ENCODE peak calls at places on chromosomes 6 and 20, in five cellular contexts. N is K562, A is astrocyte of the cerebellum, Y is Peyer's patch, X is HepG2. R is an unnamed sample.

GRCh38 chr20:9180480-9181257 is 111.8 kb downstream of the PLCB4 start:
- DNase-seq in A (no peak), X (no peak), Y (no peak), N (no peak), R (no peak)

GRCh38 chr6:68951350-68951749 is 316.3 kb downstream of the ADGRB3 start:
- DNase-seq in X (no peak), A (no peak), N (no peak), Y (no peak), R (no peak)

GRCh38 chr20:46084805-46085792 is 4.7 kb downstream of the NCOA5 start:
- DNase-seq in X (peak), Y (no peak), A (no peak), N (peak), R (no peak)

GRCh38 chr20:37518606-37519507 is 2.2 kb upstream of the NNAT start:
- DNase-seq in X (no peak), N (no peak), Y (no peak), A (no peak), R (no peak)

GRCh38 chr20:8132632-8133587 is 844 bp downstream of the PLCB1 start:
- DNase-seq in N (no peak), X (no peak), A (no peak), Y (no peak), R (peak)

GRCh38 chr6:76940186-76940585 is 523.1 kb downstream of the HTR1B start:
- DNase-seq in X (no peak), N (no peak), A (no peak), Y (no peak), R (no peak)

GRCh38 chr20:3612795-3613560 is 50.2 kb downstream of the GFRA4 start:
- DNase-seq in X (no peak), N (no peak), A (no peak), Y (no peak), R (no peak)

GRCh38 chr6:71855406-71855805 is 30.9 kb upstream of the RIMS1 start:
- DNase-seq in A (no peak), N (no peak), Y (no peak), X (peak), R (no peak)

GRCh38 chr20:25191051-25191450 is 4.5 kb upstream of the ENTPD6 start:
- DNase-seq in N (no peak), X (no peak), Y (no peak), A (no peak), R (no peak)

GRCh38 chr6:140960566-140960965 is 1172.2 kb upstream of the GJE1 start:
- DNase-seq in Y (no peak), A (no peak), X (no peak), N (no peak), R (no peak)

GRCh38 chr6:143176090-143177021 is 115.7 kb downstream of the AIG1 start:
- DNase-seq in Y (no peak), A (peak), N (no peak), X (no peak), R (no peak)
- TF ChIP-seq CTCF in Y (no peak), A (peak), N (peak), X (peak), R (no peak)

DNA sequence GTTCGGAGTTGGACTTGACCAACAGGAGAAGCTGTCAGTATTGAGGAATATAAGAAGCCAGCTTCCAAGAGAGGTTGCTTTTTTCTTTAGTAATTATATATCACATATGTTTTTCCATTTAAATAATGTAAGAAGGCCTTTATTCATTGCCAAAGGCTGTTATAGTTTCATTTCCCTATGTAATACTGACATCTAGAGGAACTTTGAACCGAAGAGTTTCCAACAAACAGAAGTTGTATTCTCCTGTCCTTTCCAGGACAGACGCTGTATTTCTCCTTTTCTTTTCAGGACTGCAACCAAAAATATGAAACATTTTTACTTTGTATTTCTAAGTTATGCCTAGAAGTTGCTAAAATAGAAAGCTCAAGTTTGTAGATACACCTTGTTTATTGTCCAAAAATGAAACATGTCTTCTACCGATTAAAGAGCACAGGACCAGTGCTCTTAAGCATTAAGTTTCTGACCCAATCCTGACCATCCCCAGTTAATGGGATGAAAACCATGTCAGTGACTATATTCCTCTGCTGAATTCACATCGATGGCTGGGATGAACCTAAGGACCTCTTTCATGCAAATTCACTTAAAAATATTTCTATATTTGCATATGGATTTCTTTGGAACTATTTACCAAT is 55.1 kb downstream of the MYLK4 start:
- DNase-seq in Y (no peak), N (no peak), X (peak), A (peak), R (no peak)
- TF ChIP-seq CTCF in Y (peak), N (peak), X (peak), A (peak), R (no peak)

GRCh38 chr6:85450578-85450884 is 648 bp downstream of the NT5E start:
- DNase-seq in X (no peak), A (no peak), N (no peak), Y (no peak), R (no peak)
- TF ChIP-seq CTCF in X (peak), A (peak), N (no peak), Y (no peak), R (no peak)

GRCh38 chr6:29602564-29603361 is 17.8 kb downstream of the OR2H2 start:
- DNase-seq in N (peak), A (no peak), Y (no peak), X (peak), R (no peak)
- TF ChIP-seq CTCF in N (peak), A (peak), Y (no peak), X (peak), R (no peak)

GRCh38 chr20:62477669-62478450 is 2.1 kb upstream of the GATA5 start:
- DNase-seq in A (no peak), N (no peak), Y (no peak), X (no peak), R (no peak)
- TF ChIP-seq CTCF in A (no peak), N (peak), Y (no peak), X (peak), R (no peak)

GRCh38 chr6:5936611-5937010 is 70.1 kb downstream of the NRN1 start:
- DNase-seq in X (no peak), Y (no peak), N (no peak), A (peak), R (no peak)

GRCh38 chr6:5937516-5937915 is 69.2 kb downstream of the NRN1 start:
- DNase-seq in N (no peak), A (no peak), X (no peak), Y (no peak), R (no peak)

GRCh38 chr6:5938934-5939333 is 67.8 kb downstream of the NRN1 start:
- DNase-seq in N (no peak), A (no peak), X (no peak), Y (no peak), R (no peak)

GRCh38 chr6:5936140-5936539 is 70.6 kb downstream of the NRN1 start:
- DNase-seq in X (no peak), N (no peak), Y (no peak), A (no peak), R (no peak)

DNA sequence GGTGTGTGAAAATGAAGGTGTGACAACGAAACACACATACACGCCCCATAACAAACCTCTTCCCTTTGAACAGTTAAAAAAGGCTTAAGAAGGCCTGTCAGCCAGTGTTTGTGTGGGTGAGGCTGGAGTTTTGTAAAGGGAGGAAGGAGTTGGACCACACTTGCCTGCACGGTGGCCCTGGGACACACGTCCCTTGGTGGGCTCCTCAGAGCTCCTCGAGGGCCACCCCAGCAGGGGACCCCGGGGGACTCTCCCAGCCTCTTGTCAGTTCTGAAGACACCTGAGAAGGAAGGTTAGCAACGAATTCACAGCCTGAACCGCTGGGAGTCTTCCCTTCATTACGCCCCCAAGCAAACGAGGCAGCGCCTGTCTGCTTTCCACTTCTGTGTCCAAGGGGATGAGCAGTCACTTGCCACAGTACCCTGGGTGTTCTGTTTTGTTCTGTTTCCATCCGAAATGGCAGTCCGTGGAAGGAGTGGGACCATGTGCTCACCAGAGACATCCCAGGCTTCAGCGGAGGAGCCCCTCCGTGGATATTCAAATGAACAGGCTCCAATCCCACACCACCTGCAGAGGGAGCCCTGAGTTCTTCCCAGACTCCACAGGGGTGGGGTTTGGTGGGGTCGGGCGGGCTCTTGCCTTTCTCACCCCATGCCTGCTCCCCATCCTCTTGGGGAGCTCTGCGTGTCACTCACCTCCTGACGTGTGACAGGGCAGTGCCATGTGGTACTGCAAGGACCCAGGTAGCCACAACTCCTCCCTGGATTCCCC is 68.6 kb downstream of the NRN1 start:
- DNase-seq in A (no peak), Y (no peak), X (no peak), N (peak), R (no peak)
- TF ChIP-seq CTCF in A (no peak), Y (no peak), X (peak), N (peak), R (no peak)

DNA sequence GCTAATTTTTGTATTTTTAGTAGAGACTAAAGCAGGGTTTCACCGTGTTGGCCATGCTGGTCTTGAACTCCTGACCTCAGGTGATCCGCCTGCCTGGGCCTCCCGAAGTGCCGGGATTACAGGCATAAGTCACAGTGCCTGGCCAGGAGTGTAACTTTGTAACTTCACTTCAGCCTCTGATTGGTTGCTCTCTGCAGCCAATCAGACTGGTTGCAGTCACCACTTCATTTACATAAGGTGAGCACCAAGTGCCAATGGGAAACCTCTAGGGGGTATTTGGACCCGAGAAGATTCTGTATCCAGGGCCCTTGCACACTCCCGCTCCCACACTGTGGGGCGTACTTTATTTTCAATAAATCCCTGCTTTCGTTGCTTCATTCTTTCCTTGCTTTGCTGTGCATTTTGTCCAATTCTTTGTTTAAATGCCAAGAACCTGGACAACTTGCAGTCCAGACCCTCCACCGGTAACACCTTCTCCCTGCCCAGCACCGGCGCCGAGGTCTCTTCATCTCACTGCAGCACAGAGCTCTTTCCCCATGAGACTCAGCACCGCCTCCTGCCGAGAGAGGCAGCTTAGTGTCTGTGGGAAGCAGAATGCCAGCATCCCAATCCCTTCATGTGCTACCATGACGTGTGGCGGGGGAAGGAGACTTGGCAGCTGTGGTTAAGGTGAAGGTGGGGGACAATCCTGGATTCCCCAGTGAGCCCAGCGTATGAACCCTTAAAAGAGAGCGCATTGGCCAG is 14.0 kb upstream of the MRGBP start:
- DNase-seq in X (peak), A (no peak), Y (no peak), N (no peak), R (no peak)
- TF ChIP-seq CTCF in X (peak), A (peak), Y (no peak), N (peak), R (no peak)

DNA sequence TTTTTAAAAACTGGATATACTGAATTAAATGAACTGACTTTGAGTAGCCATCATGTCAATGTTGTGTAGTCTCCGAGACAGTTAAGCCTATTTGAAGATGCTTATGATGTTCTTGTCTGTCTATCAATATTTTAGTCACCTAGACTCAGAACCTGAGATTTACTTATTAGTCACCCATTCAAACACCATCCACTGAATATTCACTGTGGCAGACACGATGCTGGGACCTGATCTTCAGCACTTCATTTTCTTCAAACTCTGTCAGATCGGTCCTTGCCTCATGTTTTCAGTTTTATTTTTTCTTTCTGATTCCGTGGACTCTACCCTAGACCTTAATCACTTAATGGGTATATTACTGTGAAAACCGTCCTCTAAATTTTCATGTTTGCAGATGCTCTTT is 123.7 kb upstream of the MCHR2 start:
- DNase-seq in N (no peak), X (no peak), A (no peak), Y (no peak), R (no peak)
- TF ChIP-seq CTCF in N (no peak), X (no peak), A (no peak), Y (no peak), R (no peak)

DNA sequence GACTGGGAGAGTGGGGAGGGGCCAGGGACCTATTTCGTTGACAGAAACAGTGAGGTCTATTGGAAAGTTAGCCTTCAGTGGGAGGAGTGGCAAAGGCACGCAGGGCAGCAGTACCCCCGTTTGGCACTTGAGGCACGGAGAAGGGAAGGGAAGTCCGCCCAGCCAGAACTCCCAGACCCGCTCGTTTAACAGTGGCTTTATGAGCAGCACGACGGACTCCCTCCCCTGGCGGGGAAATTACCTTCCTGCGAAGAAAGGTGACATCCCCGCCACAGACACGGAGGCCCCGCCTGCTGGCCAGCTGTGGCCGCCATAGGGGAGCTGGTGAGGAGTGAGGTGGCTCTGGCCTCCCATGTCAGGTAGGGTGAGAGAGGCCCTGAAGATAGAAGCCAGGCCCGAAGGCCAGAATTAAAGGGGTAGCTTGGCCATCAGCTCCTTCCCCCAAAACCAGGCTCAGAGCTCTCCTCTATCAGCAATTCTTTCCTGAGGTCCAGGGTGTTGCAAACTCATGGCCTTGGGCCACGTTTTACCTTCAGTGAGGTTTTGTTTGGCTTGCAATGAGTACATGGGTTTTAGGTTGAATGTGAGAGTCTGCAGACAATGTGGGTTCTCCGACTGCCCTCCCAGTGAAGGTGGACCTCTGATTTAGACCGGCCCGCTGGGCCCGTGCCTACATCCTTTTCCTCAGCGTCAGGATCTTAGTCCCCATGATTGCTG is 123.7 kb downstream of the MRPL14 start:
- DNase-seq in N (no peak), A (no peak), Y (no peak), X (no peak), R (no peak)
- TF ChIP-seq CTCF in N (no peak), A (no peak), Y (no peak), X (peak), R (no peak)

DNA sequence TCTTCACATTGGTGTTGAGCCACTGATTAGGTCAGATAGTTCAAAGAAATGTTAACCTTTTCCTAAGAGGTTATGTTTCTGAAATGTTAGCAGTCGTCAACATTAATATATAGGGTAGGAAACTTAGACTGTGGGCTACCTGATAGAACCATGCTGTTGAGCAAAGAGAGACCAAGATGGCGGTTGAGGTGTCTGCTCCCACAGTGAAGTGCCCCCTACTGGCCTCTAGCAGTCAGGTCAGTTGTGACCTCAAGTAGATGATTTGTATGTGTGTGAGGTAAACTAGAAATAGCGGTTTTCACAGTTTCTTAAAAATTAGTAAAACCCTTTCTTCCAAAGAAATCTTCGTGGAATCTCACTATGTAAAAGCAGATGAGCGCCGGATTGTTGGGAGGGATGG is 40.3 kb downstream of the MTHFD1L start:
- DNase-seq in Y (no peak), X (no peak), N (peak), A (no peak), R (no peak)
- TF ChIP-seq CTCF in Y (no peak), X (peak), N (peak), A (no peak), R (no peak)